ENCODE peak calls at places on chromosomes 16 and 17, in seven cellular contexts. C is stimulated activated CD4-positive, alpha-beta T cell treated with anti-CD3 and anti-CD28 coated beads, Interleukin-4, amount 100 ng/mL, for 4 hours; U is erythroblast; P is GM04503; J is AG08396; I is substantia nigra; T is foreskin fibroblast. N is an unnamed sample.

GRCh38 chr17:8225813-8226535 is 15.6 kb upstream of the AURKB start:
- DNase-seq in C (peak), U (peak), P (no peak), J (peak), I (peak), T (peak), N (no peak)

GRCh38 chr16:4682616-4683254 is 10.6 kb upstream of the NUDT16L1 start:
- DNase-seq in C (no peak), U (peak), P (no peak), J (no peak), I (peak), T (peak), N (no peak)

GRCh38 chr17:45338023-45338781 is 21.4 kb upstream of the MAP3K14 start:
- DNase-seq in C (no peak), U (no peak), P (no peak), J (no peak), I (no peak), T (no peak), N (no peak)

GRCh38 chr17:9050801-9051401 is 29.6 kb downstream of the NTN1 start:
- DNase-seq in C (no peak), U (no peak), P (no peak), J (no peak), I (no peak), T (no peak), N (no peak)

GRCh38 chr16:24801761-24802302 is 43.9 kb upstream of the SLC5A11 start:
- DNase-seq in C (no peak), U (no peak), P (no peak), J (no peak), I (no peak), T (no peak), N (no peak)

GRCh38 chr16:1545044-1545736 is 11.7 kb downstream of the TMEM204 start:
- DNase-seq in C (no peak), U (no peak), P (no peak), J (no peak), I (no peak), T (no peak), N (no peak)

GRCh38 chr16:21991621-21992020 is 9.3 kb downstream of the PDZD9 start:
- DNase-seq in C (no peak), U (no peak), P (no peak), J (no peak), I (no peak), T (no peak), N (no peak)

GRCh38 chr17:78924481-78925151 is 571 bp downstream of the TIMP2 start:
- DNase-seq in C (no peak), U (no peak), P (no peak), J (peak), I (no peak), T (peak), N (no peak)

GRCh38 chr16:85733155-85733838 is 17.6 kb downstream of the C16orf74 start:
- DNase-seq in C (no peak), U (peak), P (no peak), J (no peak), I (no peak), T (peak), N (no peak)

GRCh38 chr16:27920391-27920891 is 143.1 kb downstream of the GSG1L start:
- DNase-seq in C (no peak), U (no peak), P (no peak), J (no peak), I (no peak), T (peak), N (no peak)

GRCh38 chr17:55433629-55434422 is 12.2 kb upstream of the MMD start:
- DNase-seq in C (no peak), U (no peak), P (peak), J (peak), I (no peak), T (peak), N (peak)

GRCh38 chr17:78585231-78585630 is 8.0 kb upstream of the DNAH17 start:
- DNase-seq in C (no peak), U (no peak), P (no peak), J (no peak), I (no peak), T (no peak), N (no peak)

GRCh38 chr17:83152745-83153611 is 73.6 kb downstream of the METRNL start:
- DNase-seq in C (no peak), U (no peak), P (no peak), J (no peak), I (peak), T (no peak), N (no peak)

GRCh38 chr16:29765167-29766032 is 12.7 kb upstream of the ZG16 start:
- DNase-seq in C (no peak), U (no peak), P (no peak), J (no peak), I (no peak), T (no peak), N (no peak)

GRCh38 chr16:82995927-82996441 is 369.2 kb downstream of the CDH13 start:
- DNase-seq in C (no peak), U (no peak), P (peak), J (peak), I (no peak), T (peak), N (peak)

GRCh38 chr16:67395105-67395457 is 1.8 kb upstream of the TPPP3 start:
- DNase-seq in C (no peak), U (no peak), P (no peak), J (no peak), I (no peak), T (no peak), N (no peak)

GRCh38 chr17:64146418-64147109 is 16.6 kb upstream of the ERN1 start:
- DNase-seq in C (no peak), U (peak), P (no peak), J (peak), I (peak), T (peak), N (no peak)

GRCh38 chr17:81422776-81423697 is 27.8 kb downstream of the BAHCC1 start:
- DNase-seq in C (peak), U (no peak), P (no peak), J (peak), I (peak), T (peak), N (peak)

GRCh38 chr17:78992542-78993212 is 13.0 kb upstream of the LGALS3BP start:
- DNase-seq in C (no peak), U (peak), P (no peak), J (no peak), I (no peak), T (no peak), N (no peak)

GRCh38 chr17:49494399-49494798 is 694 bp upstream of the NGFR start:
- DNase-seq in C (no peak), U (no peak), P (no peak), J (no peak), I (no peak), T (no peak), N (no peak)

GRCh38 chr16:10314811-10315210 is 71.0 kb upstream of the ATF7IP2 start:
- DNase-seq in C (no peak), U (peak), P (no peak), J (no peak), I (no peak), T (no peak), N (no peak)

GRCh38 chr16:11236855-11237254 is 19.1 kb downstream of the SOCS1 start:
- DNase-seq in C (no peak), U (no peak), P (no peak), J (no peak), I (no peak), T (no peak), N (no peak)

GRCh38 chr16:46730801-46731690 is 17.1 kb downstream of the MYLK3 start:
- DNase-seq in C (no peak), U (no peak), P (no peak), J (no peak), I (no peak), T (no peak), N (no peak)

GRCh38 chr16:52497067-52497816 is 49.7 kb downstream of the TOX3 start:
- DNase-seq in C (no peak), U (no peak), P (no peak), J (no peak), I (no peak), T (peak), N (no peak)

GRCh38 chr17:2289878-2290478 is 13.6 kb downstream of the SMG6 start:
- DNase-seq in C (no peak), U (no peak), P (no peak), J (no peak), I (no peak), T (peak), N (no peak)

GRCh38 chr16:20849587-20850390 is 43.5 kb downstream of the REXO5 start:
- DNase-seq in C (peak), U (peak), P (peak), J (peak), I (peak), T (peak), N (peak)

GRCh38 chr16:64363039-64363438 is 758.8 kb downstream of the CDH11 start:
- DNase-seq in C (no peak), U (no peak), P (no peak), J (no peak), I (no peak), T (peak), N (no peak)

GRCh38 chr16:88601313-88602036 is 31.3 kb downstream of the ZC3H18 start:
- DNase-seq in C (no peak), U (no peak), P (no peak), J (no peak), I (no peak), T (no peak), N (no peak)

GRCh38 chr17:1013729-1014090 is 16.8 kb downstream of the TIMM22 start:
- DNase-seq in C (no peak), U (no peak), P (no peak), J (no peak), I (no peak), T (no peak), N (no peak)

GRCh38 chr16:10408824-10409381 is 23.0 kb downstream of the ATF7IP2 start:
- DNase-seq in C (no peak), U (peak), P (no peak), J (no peak), I (no peak), T (no peak), N (no peak)

GRCh38 chr17:30600830-30601494 is 123.8 kb downstream of the GOSR1 start:
- DNase-seq in C (peak), U (peak), P (no peak), J (peak), I (peak), T (peak), N (no peak)

GRCh38 chr16:86470964-86471363 is 39.4 kb upstream of the FOXF1 start:
- DNase-seq in C (no peak), U (no peak), P (no peak), J (no peak), I (no peak), T (no peak), N (no peak)

GRCh38 chr17:32551186-32551955 is 64.6 kb downstream of the CDK5R1 start:
- DNase-seq in C (no peak), U (no peak), P (no peak), J (peak), I (no peak), T (peak), N (no peak)

GRCh38 chr17:31754239-31754945 is 104.7 kb downstream of the COPRS start:
- DNase-seq in C (no peak), U (no peak), P (peak), J (peak), I (no peak), T (peak), N (peak)

GRCh38 chr16:56950881-56951771 is 10.6 kb upstream of the CETP start:
- DNase-seq in C (peak), U (peak), P (no peak), J (peak), I (peak), T (peak), N (no peak)

GRCh38 chr16:15608398-15609285 is 34.3 kb downstream of the MARF1 start:
- DNase-seq in C (no peak), U (no peak), P (no peak), J (no peak), I (no peak), T (no peak), N (no peak)

GRCh38 chr16:50547340-50547865 is 793 bp upstream of the NKD1 start:
- DNase-seq in C (peak), U (peak), P (no peak), J (no peak), I (peak), T (no peak), N (no peak)